ENCODE peak calls at places on chromosomes 5 and 9, in eight cellular contexts. One of them, this sample, is unnamed.

GRCh38 chr5:67301285-67301904 is 104.8 kb upstream of the CD180 start:
- DNase-seq in AG10803: peak; percentile 93
- DNase-seq in psoas muscle: peak; percentile 75
- DNase-seq in foreskin fibroblast: peak; percentile 96
- DNase-seq in PC-9: no peak
- DNase-seq in endothelial cell: no peak
- DNase-seq in upper lobe of left lung: peak; percentile 66
- DNase-seq in CD4-positive, alpha-beta T cell: no peak
- DNase-seq in this sample: no peak

GRCh38 chr5:141260458-141261237 is 15.5 kb downstream of the PCDHB15 start:
- DNase-seq in AG10803: no peak
- DNase-seq in psoas muscle: no peak
- DNase-seq in foreskin fibroblast: no peak
- DNase-seq in PC-9: no peak
- DNase-seq in endothelial cell: no peak
- DNase-seq in upper lobe of left lung: no peak
- DNase-seq in CD4-positive, alpha-beta T cell: no peak
- DNase-seq in this sample: no peak

GRCh38 chr5:8766448-8766847 is 779.4 kb downstream of the SEMA5A start:
- DNase-seq in AG10803: no peak
- DNase-seq in psoas muscle: no peak
- DNase-seq in foreskin fibroblast: no peak
- DNase-seq in PC-9: no peak
- DNase-seq in endothelial cell: no peak
- DNase-seq in upper lobe of left lung: no peak
- DNase-seq in CD4-positive, alpha-beta T cell: no peak
- DNase-seq in this sample: no peak

GRCh38 chr9:22060831-22061383 is 51.8 kb upstream of the CDKN2B start:
- DNase-seq in AG10803: peak; percentile 61
- DNase-seq in psoas muscle: no peak
- DNase-seq in foreskin fibroblast: no peak
- DNase-seq in PC-9: no peak
- DNase-seq in endothelial cell: no peak
- DNase-seq in upper lobe of left lung: no peak
- DNase-seq in CD4-positive, alpha-beta T cell: no peak
- DNase-seq in this sample: no peak

GRCh38 chr9:122695696-122696095 is 20.8 kb downstream of the OR1L3 start:
- DNase-seq in AG10803: no peak
- DNase-seq in psoas muscle: no peak
- DNase-seq in foreskin fibroblast: peak; percentile 1
- DNase-seq in PC-9: no peak
- DNase-seq in endothelial cell: no peak
- DNase-seq in upper lobe of left lung: no peak
- DNase-seq in CD4-positive, alpha-beta T cell: no peak
- DNase-seq in this sample: no peak

GRCh38 chr9:9912459-9912858 is 700.3 kb downstream of the PTPRD start:
- DNase-seq in AG10803: no peak
- DNase-seq in psoas muscle: no peak
- DNase-seq in foreskin fibroblast: no peak
- DNase-seq in PC-9: no peak
- DNase-seq in endothelial cell: no peak
- DNase-seq in upper lobe of left lung: no peak
- DNase-seq in CD4-positive, alpha-beta T cell: no peak
- DNase-seq in this sample: no peak

GRCh38 chr9:135814421-135814820 is 92.9 kb downstream of the CAMSAP1 start:
- DNase-seq in AG10803: no peak
- DNase-seq in psoas muscle: no peak
- DNase-seq in foreskin fibroblast: no peak
- DNase-seq in PC-9: no peak
- DNase-seq in endothelial cell: no peak
- DNase-seq in upper lobe of left lung: no peak
- DNase-seq in CD4-positive, alpha-beta T cell: no peak
- DNase-seq in this sample: no peak

GRCh38 chr5:174827521-174827920 is 103.1 kb downstream of the MSX2 start:
- DNase-seq in AG10803: peak; percentile 20
- DNase-seq in psoas muscle: no peak
- DNase-seq in foreskin fibroblast: peak; percentile 19
- DNase-seq in PC-9: no peak
- DNase-seq in endothelial cell: no peak
- DNase-seq in upper lobe of left lung: no peak
- DNase-seq in CD4-positive, alpha-beta T cell: no peak
- DNase-seq in this sample: no peak

GRCh38 chr5:3996871-3997410 is 401.3 kb downstream of the IRX1 start:
- DNase-seq in AG10803: no peak
- DNase-seq in psoas muscle: no peak
- DNase-seq in foreskin fibroblast: no peak
- DNase-seq in PC-9: no peak
- DNase-seq in endothelial cell: no peak
- DNase-seq in upper lobe of left lung: no peak
- DNase-seq in CD4-positive, alpha-beta T cell: no peak
- DNase-seq in this sample: no peak

GRCh38 chr9:76213751-76214150 is 180.5 kb downstream of the RFK start:
- DNase-seq in AG10803: peak; percentile 11
- DNase-seq in psoas muscle: no peak
- DNase-seq in foreskin fibroblast: no peak
- DNase-seq in PC-9: no peak
- DNase-seq in endothelial cell: no peak
- DNase-seq in upper lobe of left lung: no peak
- DNase-seq in CD4-positive, alpha-beta T cell: no peak
- DNase-seq in this sample: no peak

GRCh38 chr9:76218151-76218867 is 175.9 kb downstream of the RFK start:
- DNase-seq in AG10803: no peak
- DNase-seq in psoas muscle: no peak
- DNase-seq in foreskin fibroblast: no peak
- DNase-seq in PC-9: no peak
- DNase-seq in endothelial cell: no peak
- DNase-seq in upper lobe of left lung: no peak
- DNase-seq in CD4-positive, alpha-beta T cell: no peak
- DNase-seq in this sample: no peak

GRCh38 chr9:76218868-76219462 is 175.3 kb downstream of the RFK start:
- DNase-seq in AG10803: no peak
- DNase-seq in psoas muscle: no peak
- DNase-seq in foreskin fibroblast: no peak
- DNase-seq in PC-9: no peak
- DNase-seq in endothelial cell: no peak
- DNase-seq in upper lobe of left lung: no peak
- DNase-seq in CD4-positive, alpha-beta T cell: no peak
- DNase-seq in this sample: no peak

GRCh38 chr9:76216161-76216649 is 178.0 kb downstream of the RFK start:
- DNase-seq in AG10803: peak; percentile 92
- DNase-seq in psoas muscle: no peak
- DNase-seq in foreskin fibroblast: peak; percentile 91
- DNase-seq in PC-9: peak; percentile 97
- DNase-seq in endothelial cell: no peak
- DNase-seq in upper lobe of left lung: no peak
- DNase-seq in CD4-positive, alpha-beta T cell: no peak
- DNase-seq in this sample: no peak

GRCh38 chr9:76215066-76215465 is 179.2 kb downstream of the RFK start:
- DNase-seq in AG10803: peak; percentile 72
- DNase-seq in psoas muscle: no peak
- DNase-seq in foreskin fibroblast: peak; percentile 87
- DNase-seq in PC-9: peak; percentile 80
- DNase-seq in endothelial cell: no peak
- DNase-seq in upper lobe of left lung: no peak
- DNase-seq in CD4-positive, alpha-beta T cell: no peak
- DNase-seq in this sample: no peak
- TF ChIP-seq CTCF in AG10803: peak; percentile 29
- TF ChIP-seq CTCF in psoas muscle: no peak
- TF ChIP-seq CTCF in foreskin fibroblast: peak; percentile 5
- TF ChIP-seq CTCF in PC-9: no peak
- TF ChIP-seq CTCF in endothelial cell: no peak
- TF ChIP-seq CTCF in upper lobe of left lung: no peak
- TF ChIP-seq CTCF in CD4-positive, alpha-beta T cell: no peak
- TF ChIP-seq CTCF in this sample: no peak

DNA sequence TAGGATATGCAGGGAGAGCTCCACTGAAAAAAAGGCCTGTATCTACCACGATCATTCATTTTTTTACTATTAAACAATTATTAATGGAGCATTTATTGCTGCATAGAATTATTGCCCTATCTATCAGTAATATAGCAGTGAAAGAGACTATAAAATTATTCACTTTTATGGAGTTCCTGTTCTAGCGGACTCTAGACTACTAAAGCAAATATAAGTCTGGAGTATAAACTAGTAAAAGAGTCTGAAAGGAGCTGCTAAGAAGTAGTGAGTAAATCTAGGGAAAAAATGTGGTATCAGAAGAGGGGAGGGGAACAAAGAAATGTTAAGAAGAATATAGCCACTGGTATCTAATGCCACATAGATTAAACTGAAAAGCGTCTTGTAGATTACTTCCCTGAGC is 150.4 kb upstream of the CYLC2 start:
- DNase-seq in AG10803: no peak
- DNase-seq in psoas muscle: no peak
- DNase-seq in foreskin fibroblast: no peak
- DNase-seq in PC-9: no peak
- DNase-seq in endothelial cell: no peak
- DNase-seq in upper lobe of left lung: no peak
- DNase-seq in CD4-positive, alpha-beta T cell: no peak
- DNase-seq in this sample: no peak
- TF ChIP-seq CTCF in AG10803: no peak
- TF ChIP-seq CTCF in psoas muscle: no peak
- TF ChIP-seq CTCF in foreskin fibroblast: no peak
- TF ChIP-seq CTCF in PC-9: no peak
- TF ChIP-seq CTCF in endothelial cell: no peak
- TF ChIP-seq CTCF in upper lobe of left lung: no peak
- TF ChIP-seq CTCF in CD4-positive, alpha-beta T cell: no peak
- TF ChIP-seq CTCF in this sample: no peak

DNA sequence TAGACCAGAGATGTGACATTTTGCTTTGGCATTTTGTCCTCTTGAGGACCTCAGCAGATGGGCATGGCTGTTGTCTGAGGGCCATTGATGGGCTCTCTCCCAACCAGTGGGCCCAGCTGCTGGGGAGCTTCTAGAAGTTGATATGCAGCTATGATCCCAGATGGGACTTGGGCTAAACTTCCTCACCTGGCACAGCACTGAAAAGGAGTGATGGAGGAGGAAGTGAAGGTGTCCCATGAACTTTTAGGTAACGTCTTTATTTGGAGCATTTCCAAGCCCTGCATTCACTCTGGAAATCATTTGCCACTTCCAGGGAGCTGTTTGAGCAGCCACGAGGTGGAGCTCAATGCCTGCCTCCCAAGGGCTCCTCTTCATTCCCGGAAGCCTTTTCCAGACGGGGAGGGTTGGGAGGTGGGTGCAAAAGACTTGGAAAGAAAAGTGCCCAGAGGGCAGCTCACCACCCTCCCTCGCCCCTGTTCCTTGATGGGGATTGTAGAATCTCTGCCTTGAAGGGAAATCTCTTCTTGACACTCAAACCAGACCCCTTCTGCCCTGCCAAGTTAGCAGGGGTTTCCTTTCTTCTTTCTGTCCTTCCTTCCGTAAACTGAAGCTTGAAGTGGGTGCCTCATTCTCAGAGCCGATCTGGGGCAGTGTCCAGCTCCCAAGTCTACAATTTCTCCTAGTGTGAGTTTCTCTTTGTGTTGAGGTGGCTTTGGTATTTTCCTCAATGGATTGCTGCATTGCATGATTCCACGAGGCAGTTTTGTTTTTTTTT is 18.1 kb upstream of the NEUROG1 start:
- DNase-seq in AG10803: peak; percentile 21
- DNase-seq in psoas muscle: no peak
- DNase-seq in foreskin fibroblast: no peak
- DNase-seq in PC-9: no peak
- DNase-seq in endothelial cell: peak; percentile 34
- DNase-seq in upper lobe of left lung: peak; percentile 49
- DNase-seq in CD4-positive, alpha-beta T cell: no peak
- DNase-seq in this sample: no peak
- TF ChIP-seq CTCF in AG10803: peak; percentile 49
- TF ChIP-seq CTCF in psoas muscle: peak; percentile 6
- TF ChIP-seq CTCF in foreskin fibroblast: peak; percentile 38
- TF ChIP-seq CTCF in PC-9: no peak
- TF ChIP-seq CTCF in endothelial cell: no peak
- TF ChIP-seq CTCF in upper lobe of left lung: no peak
- TF ChIP-seq CTCF in CD4-positive, alpha-beta T cell: no peak
- TF ChIP-seq CTCF in this sample: no peak

GRCh38 chr5:40021007-40021406 is 596.2 kb upstream of the DAB2 start:
- DNase-seq in AG10803: no peak
- DNase-seq in psoas muscle: no peak
- DNase-seq in foreskin fibroblast: no peak
- DNase-seq in PC-9: no peak
- DNase-seq in endothelial cell: no peak
- DNase-seq in upper lobe of left lung: no peak
- DNase-seq in CD4-positive, alpha-beta T cell: no peak
- DNase-seq in this sample: no peak
- TF ChIP-seq CTCF in AG10803: no peak
- TF ChIP-seq CTCF in psoas muscle: no peak
- TF ChIP-seq CTCF in foreskin fibroblast: no peak
- TF ChIP-seq CTCF in PC-9: no peak
- TF ChIP-seq CTCF in endothelial cell: no peak
- TF ChIP-seq CTCF in upper lobe of left lung: no peak
- TF ChIP-seq CTCF in CD4-positive, alpha-beta T cell: no peak
- TF ChIP-seq CTCF in this sample: no peak

DNA sequence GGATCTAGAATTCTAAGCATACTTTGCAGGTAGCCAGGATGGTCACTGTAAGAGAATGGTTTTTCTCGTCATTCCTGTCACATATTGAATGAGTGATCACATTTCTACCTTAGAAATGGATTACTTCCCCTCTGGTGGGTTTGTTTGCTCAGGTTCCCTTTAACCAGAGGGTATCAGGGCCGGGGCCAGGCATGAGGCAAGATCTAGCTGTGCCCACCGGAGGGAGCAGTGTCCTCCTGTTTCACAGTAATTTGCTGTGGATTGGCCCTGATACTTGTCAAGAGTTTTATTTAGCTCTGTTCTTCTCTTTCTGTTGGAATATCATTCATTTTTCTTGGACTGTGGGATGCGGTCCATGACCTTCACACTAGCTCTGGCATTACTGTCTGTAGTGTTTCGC is 42.3 kb upstream of the ZBED3 start:
- DNase-seq in AG10803: peak; percentile 4
- DNase-seq in psoas muscle: no peak
- DNase-seq in foreskin fibroblast: no peak
- DNase-seq in PC-9: no peak
- DNase-seq in endothelial cell: peak; percentile 62
- DNase-seq in upper lobe of left lung: no peak
- DNase-seq in CD4-positive, alpha-beta T cell: no peak
- DNase-seq in this sample: no peak
- TF ChIP-seq CTCF in AG10803: peak; percentile 40
- TF ChIP-seq CTCF in psoas muscle: no peak
- TF ChIP-seq CTCF in foreskin fibroblast: peak; percentile 66
- TF ChIP-seq CTCF in PC-9: peak; percentile 46
- TF ChIP-seq CTCF in endothelial cell: peak; percentile 55
- TF ChIP-seq CTCF in upper lobe of left lung: no peak
- TF ChIP-seq CTCF in CD4-positive, alpha-beta T cell: no peak
- TF ChIP-seq CTCF in this sample: no peak